ENCODE peak calls at places on chromosomes 5 and 9, in four cellular contexts. E, P, Z and Q are unnamed samples.

GRCh38 chr5:127909078-127909477 is 174.5 kb upstream of the SLC12A2 start:
- DNase-seq in E (no peak), P (peak), Z (peak), Q (no peak)

GRCh38 chr9:128383791-128384190 is 12.6 kb downstream of the URM1 start:
- DNase-seq in E (no peak), P (no peak), Z (no peak), Q (no peak)

GRCh38 chr9:134670851-134671281 is 29.3 kb downstream of the COL5A1 start:
- DNase-seq in E (no peak), P (no peak), Z (no peak), Q (no peak)

GRCh38 chr5:137320056-137321045 is 178.8 kb downstream of the SPOCK1 start:
- DNase-seq in E (no peak), P (peak), Z (peak), Q (no peak)

GRCh38 chr9:242461-243080 is 27.9 kb downstream of the DOCK8 start:
- DNase-seq in E (no peak), P (no peak), Z (no peak), Q (no peak)

GRCh38 chr5:73985145-73985544 is 359.1 kb downstream of the ARHGEF28 start:
- DNase-seq in E (no peak), P (peak), Z (peak), Q (no peak)

GRCh38 chr5:108670591-108671335 is 76.9 kb upstream of the FER start:
- DNase-seq in E (no peak), P (no peak), Z (no peak), Q (no peak)

GRCh38 chr5:112860929-112861637 is at the start of gene SRP19:
- DNase-seq in E (peak), P (peak), Z (peak), Q (peak)

GRCh38 chr5:150583541-150584225 is 56.8 kb upstream of the SYNPO start:
- DNase-seq in E (no peak), P (no peak), Z (no peak), Q (peak)

GRCh38 chr5:180099733-180100611 is 28.4 kb upstream of the RNF130 start:
- DNase-seq in E (no peak), P (no peak), Z (no peak), Q (no peak)

GRCh38 chr5:119322948-119323629 is 32.7 kb upstream of the TNFAIP8 start:
- DNase-seq in E (no peak), P (peak), Z (no peak), Q (no peak)

GRCh38 chr9:107896544-107896943 is 407.0 kb upstream of the KLF4 start:
- DNase-seq in E (no peak), P (no peak), Z (no peak), Q (no peak)

GRCh38 chr5:35046754-35047153 is 995 bp downstream of the AGXT2 start:
- DNase-seq in E (no peak), P (peak), Z (peak), Q (no peak)

GRCh38 chr5:150298701-150299451 is 3.8 kb downstream of the ARSI start:
- DNase-seq in E (no peak), P (peak), Z (peak), Q (no peak)

GRCh38 chr5:96293966-96294886 is 138.8 kb downstream of the PCSK1 start:
- DNase-seq in E (no peak), P (peak), Z (peak), Q (no peak)

GRCh38 chr5:180689071-180689694 is 39.8 kb upstream of the FLT4 start:
- DNase-seq in E (peak), P (no peak), Z (no peak), Q (no peak)

GRCh38 chr5:107219993-107220392 is 450.7 kb downstream of the EFNA5 start:
- DNase-seq in E (no peak), P (no peak), Z (no peak), Q (no peak)

GRCh38 chr9:117697046-117697445 is 7.2 kb upstream of the TLR4 start:
- DNase-seq in E (no peak), P (no peak), Z (no peak), Q (no peak)
- TF ChIP-seq CTCF in E (no peak), P (no peak), Z (no peak), Q (no peak)

GRCh38 chr9:89204811-89205210 is 26.2 kb upstream of the SHC3 start:
- DNase-seq in E (no peak), P (no peak), Z (no peak), Q (no peak)
- TF ChIP-seq CTCF in E (no peak), P (no peak), Z (no peak), Q (no peak)

GRCh38 chr9:129726322-129727160 is 26.3 kb downstream of the PTGES start:
- DNase-seq in E (peak), P (peak), Z (peak), Q (peak)

GRCh38 chr9:129725841-129726251 is 27.0 kb downstream of the PTGES start:
- DNase-seq in E (no peak), P (no peak), Z (no peak), Q (no peak)

GRCh38 chr9:129720865-129721545 is 31.8 kb downstream of the PTGES start:
- DNase-seq in E (no peak), P (no peak), Z (peak), Q (no peak)

GRCh38 chr9:129722913-129723312 is 29.9 kb downstream of the PTGES start:
- DNase-seq in E (no peak), P (no peak), Z (no peak), Q (no peak)

GRCh38 chr9:129724456-129725190 is 28.2 kb downstream of the PTGES start:
- DNase-seq in E (no peak), P (no peak), Z (no peak), Q (no peak)
- TF ChIP-seq CTCF in E (no peak), P (no peak), Z (no peak), Q (no peak)

GRCh38 chr5:38782185-38782584 is 63.6 kb upstream of the OSMR start:
- DNase-seq in E (no peak), P (no peak), Z (no peak), Q (no peak)

GRCh38 chr5:38780950-38781349 is 64.9 kb upstream of the OSMR start:
- DNase-seq in E (no peak), P (peak), Z (peak), Q (no peak)

GRCh38 chr5:38777111-38777510 is 68.7 kb upstream of the OSMR start:
- DNase-seq in E (no peak), P (no peak), Z (no peak), Q (no peak)

GRCh38 chr5:38780316-38780715 is 65.5 kb upstream of the OSMR start:
- DNase-seq in E (no peak), P (no peak), Z (peak), Q (no peak)

GRCh38 chr5:38783011-38783551 is 62.7 kb upstream of the OSMR start:
- DNase-seq in E (no peak), P (peak), Z (peak), Q (no peak)
- TF ChIP-seq CTCF in E (no peak), P (no peak), Z (no peak), Q (no peak)